ENCODE peak calls at places on chromosomes 16 and 17, in ten cellular contexts. One of them, this sample, is unnamed.

GRCh38 chr16:54009464-54010176 is 277.0 kb downstream of the IRX3 start:
- DNase-seq in activated CD8-positive, alpha-beta memory T cell treated with anti-CD3 and anti-CD28 coated beads for 1 hour: no peak
- DNase-seq in fibroblast of villous mesenchyme: no peak
- DNase-seq in GM03348: no peak
- DNase-seq in NCI-H1105: no peak
- DNase-seq in nephron progenitor cell: no peak
- DNase-seq in lower leg skin: no peak
- DNase-seq in iPS DF 6.9: no peak
- DNase-seq in transverse colon: peak
- DNase-seq in activated naive CD8-positive, alpha-beta T cell treated with anti-CD3 and anti-CD28 coated beads, Interleukin-2, amount 50 U/mL, for 24 hours: no peak
- DNase-seq in this sample: no peak

GRCh38 chr16:7107436-7107835 is 225.2 kb upstream of the RBFOX1 start:
- DNase-seq in fibroblast of villous mesenchyme: no peak
- DNase-seq in transverse colon: no peak
- DNase-seq in iPS DF 6.9: no peak
- DNase-seq in nephron progenitor cell: no peak
- DNase-seq in NCI-H1105: no peak
- DNase-seq in activated CD8-positive, alpha-beta memory T cell treated with anti-CD3 and anti-CD28 coated beads for 1 hour: no peak
- DNase-seq in activated naive CD8-positive, alpha-beta T cell treated with anti-CD3 and anti-CD28 coated beads, Interleukin-2, amount 50 U/mL, for 24 hours: no peak
- DNase-seq in lower leg skin: no peak
- DNase-seq in GM03348: no peak
- DNase-seq in this sample: no peak

GRCh38 chr16:50273888-50274770 is 7.8 kb downstream of the ADCY7 start:
- DNase-seq in activated CD8-positive, alpha-beta memory T cell treated with anti-CD3 and anti-CD28 coated beads for 1 hour: peak
- DNase-seq in activated naive CD8-positive, alpha-beta T cell treated with anti-CD3 and anti-CD28 coated beads, Interleukin-2, amount 50 U/mL, for 24 hours: peak
- DNase-seq in fibroblast of villous mesenchyme: no peak
- DNase-seq in GM03348: no peak
- DNase-seq in lower leg skin: no peak
- DNase-seq in NCI-H1105: no peak
- DNase-seq in iPS DF 6.9: no peak
- DNase-seq in transverse colon: peak
- DNase-seq in nephron progenitor cell: no peak
- DNase-seq in this sample: no peak

GRCh38 chr16:84648595-84649510 is 542 bp downstream of the KLHL36 start:
- DNase-seq in NCI-H1105: no peak
- DNase-seq in activated CD8-positive, alpha-beta memory T cell treated with anti-CD3 and anti-CD28 coated beads for 1 hour: peak
- DNase-seq in lower leg skin: peak
- DNase-seq in iPS DF 6.9: no peak
- DNase-seq in fibroblast of villous mesenchyme: no peak
- DNase-seq in nephron progenitor cell: peak
- DNase-seq in GM03348: peak
- DNase-seq in activated naive CD8-positive, alpha-beta T cell treated with anti-CD3 and anti-CD28 coated beads, Interleukin-2, amount 50 U/mL, for 24 hours: peak
- DNase-seq in transverse colon: peak
- DNase-seq in this sample: peak

GRCh38 chr17:72440961-72441360 is 320.1 kb downstream of the SOX9 start:
- DNase-seq in iPS DF 6.9: no peak
- DNase-seq in fibroblast of villous mesenchyme: no peak
- DNase-seq in activated CD8-positive, alpha-beta memory T cell treated with anti-CD3 and anti-CD28 coated beads for 1 hour: no peak
- DNase-seq in activated naive CD8-positive, alpha-beta T cell treated with anti-CD3 and anti-CD28 coated beads, Interleukin-2, amount 50 U/mL, for 24 hours: no peak
- DNase-seq in lower leg skin: no peak
- DNase-seq in NCI-H1105: no peak
- DNase-seq in transverse colon: no peak
- DNase-seq in nephron progenitor cell: no peak
- DNase-seq in GM03348: no peak
- DNase-seq in this sample: no peak

GRCh38 chr16:30157214-30157613 is 26.2 kb upstream of the CORO1A start:
- DNase-seq in activated naive CD8-positive, alpha-beta T cell treated with anti-CD3 and anti-CD28 coated beads, Interleukin-2, amount 50 U/mL, for 24 hours: no peak
- DNase-seq in iPS DF 6.9: no peak
- DNase-seq in nephron progenitor cell: no peak
- DNase-seq in fibroblast of villous mesenchyme: no peak
- DNase-seq in lower leg skin: no peak
- DNase-seq in transverse colon: no peak
- DNase-seq in activated CD8-positive, alpha-beta memory T cell treated with anti-CD3 and anti-CD28 coated beads for 1 hour: no peak
- DNase-seq in NCI-H1105: no peak
- DNase-seq in GM03348: no peak
- DNase-seq in this sample: no peak

GRCh38 chr16:28063047-28063521 is 430 bp downstream of the GSG1L start:
- DNase-seq in fibroblast of villous mesenchyme: no peak
- DNase-seq in NCI-H1105: peak
- DNase-seq in activated CD8-positive, alpha-beta memory T cell treated with anti-CD3 and anti-CD28 coated beads for 1 hour: no peak
- DNase-seq in transverse colon: no peak
- DNase-seq in lower leg skin: no peak
- DNase-seq in nephron progenitor cell: peak
- DNase-seq in GM03348: peak
- DNase-seq in iPS DF 6.9: no peak
- DNase-seq in activated naive CD8-positive, alpha-beta T cell treated with anti-CD3 and anti-CD28 coated beads, Interleukin-2, amount 50 U/mL, for 24 hours: no peak
- DNase-seq in this sample: peak

GRCh38 chr17:77441130-77441920 is 300.6 kb downstream of the SEC14L1 start:
- DNase-seq in GM03348: no peak
- DNase-seq in NCI-H1105: no peak
- DNase-seq in activated CD8-positive, alpha-beta memory T cell treated with anti-CD3 and anti-CD28 coated beads for 1 hour: no peak
- DNase-seq in transverse colon: peak
- DNase-seq in fibroblast of villous mesenchyme: peak
- DNase-seq in nephron progenitor cell: no peak
- DNase-seq in iPS DF 6.9: no peak
- DNase-seq in activated naive CD8-positive, alpha-beta T cell treated with anti-CD3 and anti-CD28 coated beads, Interleukin-2, amount 50 U/mL, for 24 hours: peak
- DNase-seq in lower leg skin: no peak
- DNase-seq in this sample: no peak

GRCh38 chr16:25256821-25257503 is 683 bp downstream of the ZKSCAN2 start:
- DNase-seq in NCI-H1105: peak
- DNase-seq in GM03348: peak
- DNase-seq in activated naive CD8-positive, alpha-beta T cell treated with anti-CD3 and anti-CD28 coated beads, Interleukin-2, amount 50 U/mL, for 24 hours: peak
- DNase-seq in iPS DF 6.9: no peak
- DNase-seq in fibroblast of villous mesenchyme: peak
- DNase-seq in transverse colon: peak
- DNase-seq in activated CD8-positive, alpha-beta memory T cell treated with anti-CD3 and anti-CD28 coated beads for 1 hour: no peak
- DNase-seq in lower leg skin: peak
- DNase-seq in nephron progenitor cell: peak
- DNase-seq in this sample: peak

GRCh38 chr16:35492225-35492624 is 2032.8 kb downstream of the TP53TG3F start:
- DNase-seq in fibroblast of villous mesenchyme: no peak
- DNase-seq in transverse colon: no peak
- DNase-seq in GM03348: no peak
- DNase-seq in lower leg skin: no peak
- DNase-seq in nephron progenitor cell: no peak
- DNase-seq in activated naive CD8-positive, alpha-beta T cell treated with anti-CD3 and anti-CD28 coated beads, Interleukin-2, amount 50 U/mL, for 24 hours: no peak
- DNase-seq in activated CD8-positive, alpha-beta memory T cell treated with anti-CD3 and anti-CD28 coated beads for 1 hour: no peak
- DNase-seq in iPS DF 6.9: no peak
- DNase-seq in NCI-H1105: peak
- DNase-seq in this sample: no peak

GRCh38 chr16:50585331-50585776 is 37.2 kb downstream of the NKD1 start:
- DNase-seq in fibroblast of villous mesenchyme: no peak
- DNase-seq in transverse colon: peak
- DNase-seq in GM03348: peak
- DNase-seq in nephron progenitor cell: no peak
- DNase-seq in iPS DF 6.9: no peak
- DNase-seq in NCI-H1105: no peak
- DNase-seq in lower leg skin: peak
- DNase-seq in activated naive CD8-positive, alpha-beta T cell treated with anti-CD3 and anti-CD28 coated beads, Interleukin-2, amount 50 U/mL, for 24 hours: no peak
- DNase-seq in activated CD8-positive, alpha-beta memory T cell treated with anti-CD3 and anti-CD28 coated beads for 1 hour: no peak
- DNase-seq in this sample: no peak

GRCh38 chr16:59356709-59357108 is 622.6 kb upstream of the GOT2 start:
- DNase-seq in lower leg skin: no peak
- DNase-seq in nephron progenitor cell: no peak
- DNase-seq in transverse colon: no peak
- DNase-seq in GM03348: no peak
- DNase-seq in NCI-H1105: no peak
- DNase-seq in iPS DF 6.9: no peak
- DNase-seq in activated CD8-positive, alpha-beta memory T cell treated with anti-CD3 and anti-CD28 coated beads for 1 hour: no peak
- DNase-seq in fibroblast of villous mesenchyme: no peak
- DNase-seq in activated naive CD8-positive, alpha-beta T cell treated with anti-CD3 and anti-CD28 coated beads, Interleukin-2, amount 50 U/mL, for 24 hours: no peak
- DNase-seq in this sample: peak

GRCh38 chr17:61475726-61476125 is 23.5 kb downstream of the TBX4 start:
- DNase-seq in lower leg skin: no peak
- DNase-seq in NCI-H1105: no peak
- DNase-seq in fibroblast of villous mesenchyme: peak
- DNase-seq in transverse colon: no peak
- DNase-seq in nephron progenitor cell: no peak
- DNase-seq in iPS DF 6.9: no peak
- DNase-seq in activated naive CD8-positive, alpha-beta T cell treated with anti-CD3 and anti-CD28 coated beads, Interleukin-2, amount 50 U/mL, for 24 hours: no peak
- DNase-seq in activated CD8-positive, alpha-beta memory T cell treated with anti-CD3 and anti-CD28 coated beads for 1 hour: no peak
- DNase-seq in GM03348: peak
- DNase-seq in this sample: no peak

GRCh38 chr17:77893144-77894044 is 65.1 kb upstream of the TNRC6C start:
- DNase-seq in NCI-H1105: no peak
- DNase-seq in iPS DF 6.9: no peak
- DNase-seq in lower leg skin: no peak
- DNase-seq in transverse colon: no peak
- DNase-seq in activated CD8-positive, alpha-beta memory T cell treated with anti-CD3 and anti-CD28 coated beads for 1 hour: no peak
- DNase-seq in GM03348: no peak
- DNase-seq in fibroblast of villous mesenchyme: no peak
- DNase-seq in nephron progenitor cell: no peak
- DNase-seq in activated naive CD8-positive, alpha-beta T cell treated with anti-CD3 and anti-CD28 coated beads, Interleukin-2, amount 50 U/mL, for 24 hours: no peak
- DNase-seq in this sample: no peak

GRCh38 chr17:9051561-9051960 is 30.3 kb downstream of the NTN1 start:
- DNase-seq in transverse colon: no peak
- DNase-seq in fibroblast of villous mesenchyme: no peak
- DNase-seq in GM03348: no peak
- DNase-seq in iPS DF 6.9: no peak
- DNase-seq in activated CD8-positive, alpha-beta memory T cell treated with anti-CD3 and anti-CD28 coated beads for 1 hour: no peak
- DNase-seq in lower leg skin: no peak
- DNase-seq in activated naive CD8-positive, alpha-beta T cell treated with anti-CD3 and anti-CD28 coated beads, Interleukin-2, amount 50 U/mL, for 24 hours: no peak
- DNase-seq in nephron progenitor cell: no peak
- DNase-seq in NCI-H1105: no peak
- DNase-seq in this sample: no peak

GRCh38 chr16:64841071-64841470 is 280.8 kb downstream of the CDH11 start:
- DNase-seq in fibroblast of villous mesenchyme: peak
- DNase-seq in activated CD8-positive, alpha-beta memory T cell treated with anti-CD3 and anti-CD28 coated beads for 1 hour: no peak
- DNase-seq in GM03348: no peak
- DNase-seq in iPS DF 6.9: no peak
- DNase-seq in NCI-H1105: no peak
- DNase-seq in transverse colon: no peak
- DNase-seq in activated naive CD8-positive, alpha-beta T cell treated with anti-CD3 and anti-CD28 coated beads, Interleukin-2, amount 50 U/mL, for 24 hours: no peak
- DNase-seq in nephron progenitor cell: no peak
- DNase-seq in lower leg skin: no peak
- DNase-seq in this sample: no peak

GRCh38 chr17:75131278-75132017 is at the start of gene NT5C:
- DNase-seq in transverse colon: peak
- DNase-seq in lower leg skin: peak
- DNase-seq in nephron progenitor cell: peak
- DNase-seq in NCI-H1105: peak
- DNase-seq in fibroblast of villous mesenchyme: peak
- DNase-seq in activated CD8-positive, alpha-beta memory T cell treated with anti-CD3 and anti-CD28 coated beads for 1 hour: peak
- DNase-seq in GM03348: peak
- DNase-seq in activated naive CD8-positive, alpha-beta T cell treated with anti-CD3 and anti-CD28 coated beads, Interleukin-2, amount 50 U/mL, for 24 hours: peak
- DNase-seq in iPS DF 6.9: no peak
- DNase-seq in this sample: peak

GRCh38 chr16:58121132-58121531 is 8.0 kb downstream of the CFAP20 start:
- DNase-seq in lower leg skin: no peak
- DNase-seq in activated CD8-positive, alpha-beta memory T cell treated with anti-CD3 and anti-CD28 coated beads for 1 hour: no peak
- DNase-seq in iPS DF 6.9: no peak
- DNase-seq in GM03348: no peak
- DNase-seq in nephron progenitor cell: no peak
- DNase-seq in transverse colon: peak
- DNase-seq in fibroblast of villous mesenchyme: no peak
- DNase-seq in NCI-H1105: no peak
- DNase-seq in activated naive CD8-positive, alpha-beta T cell treated with anti-CD3 and anti-CD28 coated beads, Interleukin-2, amount 50 U/mL, for 24 hours: no peak
- DNase-seq in this sample: no peak